ENCODE peak calls at places on chromosomes 3 and 15, in nine cellular contexts. One of them, this sample, is unnamed.

GRCh38 chr3:148924572-148924971 is 59.5 kb downstream of the CPA3 start:
- DNase-seq in A549: no peak
- DNase-seq in GM23338: no peak
- DNase-seq in nucleus accumbens: no peak
- DNase-seq in lower leg skin: no peak
- DNase-seq in stromal cell of bone marrow: no peak
- DNase-seq in body of pancreas: no peak
- DNase-seq in AG09309: no peak
- DNase-seq in ovary: no peak
- DNase-seq in this sample: no peak

GRCh38 chr3:179503152-179503551 is 51.9 kb upstream of the GNB4 start:
- DNase-seq in GM23338: no peak
- DNase-seq in body of pancreas: no peak
- DNase-seq in lower leg skin: no peak
- DNase-seq in nucleus accumbens: no peak
- DNase-seq in stromal cell of bone marrow: no peak
- DNase-seq in AG09309: no peak
- DNase-seq in ovary: no peak
- DNase-seq in A549: no peak
- DNase-seq in this sample: no peak

GRCh38 chr15:32781781-32782180 is 64.0 kb downstream of the GREM1 start:
- DNase-seq in AG09309: no peak
- DNase-seq in stromal cell of bone marrow: no peak
- DNase-seq in nucleus accumbens: no peak
- DNase-seq in GM23338: peak; percentile 17
- DNase-seq in body of pancreas: no peak
- DNase-seq in A549: no peak
- DNase-seq in ovary: no peak
- DNase-seq in lower leg skin: no peak
- DNase-seq in this sample: no peak

GRCh38 chr3:151301787-151302186 is 14.8 kb downstream of the GPR87 start:
- DNase-seq in AG09309: no peak
- DNase-seq in A549: no peak
- DNase-seq in nucleus accumbens: no peak
- DNase-seq in lower leg skin: no peak
- DNase-seq in GM23338: no peak
- DNase-seq in ovary: no peak
- DNase-seq in body of pancreas: no peak
- DNase-seq in stromal cell of bone marrow: no peak
- DNase-seq in this sample: no peak

GRCh38 chr3:33007776-33008175 is 56.3 kb downstream of the CCR4 start:
- DNase-seq in AG09309: no peak
- DNase-seq in body of pancreas: no peak
- DNase-seq in nucleus accumbens: no peak
- DNase-seq in lower leg skin: peak; percentile 17
- DNase-seq in GM23338: no peak
- DNase-seq in A549: no peak
- DNase-seq in stromal cell of bone marrow: no peak
- DNase-seq in ovary: no peak
- DNase-seq in this sample: no peak

GRCh38 chr3:52176188-52176752 is 21.7 kb upstream of the ALAS1 start:
- DNase-seq in body of pancreas: no peak
- DNase-seq in GM23338: no peak
- DNase-seq in stromal cell of bone marrow: no peak
- DNase-seq in AG09309: no peak
- DNase-seq in A549: no peak
- DNase-seq in lower leg skin: no peak
- DNase-seq in ovary: no peak
- DNase-seq in nucleus accumbens: no peak
- DNase-seq in this sample: no peak

GRCh38 chr15:79522656-79523055 is 90.5 kb downstream of the MINAR1 start:
- DNase-seq in AG09309: no peak
- DNase-seq in body of pancreas: no peak
- DNase-seq in GM23338: no peak
- DNase-seq in ovary: no peak
- DNase-seq in nucleus accumbens: no peak
- DNase-seq in A549: no peak
- DNase-seq in stromal cell of bone marrow: no peak
- DNase-seq in lower leg skin: no peak
- DNase-seq in this sample: no peak

GRCh38 chr3:157122116-157122515 is 37.8 kb downstream of the CCNL1 start:
- DNase-seq in ovary: no peak
- DNase-seq in lower leg skin: no peak
- DNase-seq in nucleus accumbens: no peak
- DNase-seq in A549: peak; percentile 60
- DNase-seq in AG09309: no peak
- DNase-seq in stromal cell of bone marrow: no peak
- DNase-seq in GM23338: no peak
- DNase-seq in body of pancreas: peak; percentile 25
- DNase-seq in this sample: no peak

GRCh38 chr3:151328298-151329036 is 882 bp downstream of the P2RY13 start:
- DNase-seq in lower leg skin: no peak
- DNase-seq in ovary: no peak
- DNase-seq in body of pancreas: no peak
- DNase-seq in A549: no peak
- DNase-seq in nucleus accumbens: no peak
- DNase-seq in stromal cell of bone marrow: no peak
- DNase-seq in AG09309: no peak
- DNase-seq in GM23338: no peak
- DNase-seq in this sample: peak; percentile 17

GRCh38 chr15:98865397-98866339 is 141.9 kb downstream of the PGPEP1L start:
- DNase-seq in AG09309: no peak
- DNase-seq in stromal cell of bone marrow: no peak
- DNase-seq in body of pancreas: peak; percentile 82
- DNase-seq in ovary: peak; percentile 82
- DNase-seq in nucleus accumbens: peak; percentile 66
- DNase-seq in lower leg skin: peak; percentile 94
- DNase-seq in GM23338: peak; percentile 90
- DNase-seq in A549: no peak
- DNase-seq in this sample: peak; percentile 58

GRCh38 chr3:145649368-145649887 is 511.6 kb downstream of the PLOD2 start:
- DNase-seq in GM23338: no peak
- DNase-seq in ovary: no peak
- DNase-seq in stromal cell of bone marrow: no peak
- DNase-seq in AG09309: no peak
- DNase-seq in nucleus accumbens: no peak
- DNase-seq in body of pancreas: no peak
- DNase-seq in A549: no peak
- DNase-seq in lower leg skin: no peak
- DNase-seq in this sample: no peak

GRCh38 chr3:195458188-195458800 is 15.5 kb upstream of the ACAP2 start:
- DNase-seq in ovary: no peak
- DNase-seq in body of pancreas: peak; percentile 12
- DNase-seq in A549: no peak
- DNase-seq in nucleus accumbens: no peak
- DNase-seq in stromal cell of bone marrow: no peak
- DNase-seq in GM23338: no peak
- DNase-seq in AG09309: no peak
- DNase-seq in lower leg skin: no peak
- DNase-seq in this sample: no peak

GRCh38 chr3:64209866-64210609 is 15.2 kb downstream of the PRICKLE2 start:
- DNase-seq in lower leg skin: peak; percentile 92
- DNase-seq in body of pancreas: peak; percentile 65
- DNase-seq in stromal cell of bone marrow: no peak
- DNase-seq in ovary: peak; percentile 76
- DNase-seq in GM23338: no peak
- DNase-seq in A549: no peak
- DNase-seq in nucleus accumbens: peak; percentile 74
- DNase-seq in AG09309: no peak
- DNase-seq in this sample: no peak

GRCh38 chr3:59386165-59386564 is 336.3 kb upstream of the CFAP20DC start:
- DNase-seq in nucleus accumbens: no peak
- DNase-seq in ovary: no peak
- DNase-seq in stromal cell of bone marrow: no peak
- DNase-seq in AG09309: no peak
- DNase-seq in lower leg skin: no peak
- DNase-seq in body of pancreas: no peak
- DNase-seq in GM23338: no peak
- DNase-seq in A549: no peak
- DNase-seq in this sample: no peak

GRCh38 chr3:28228623-28229022 is 12.8 kb upstream of the CMC1 start:
- DNase-seq in ovary: no peak
- DNase-seq in A549: no peak
- DNase-seq in nucleus accumbens: no peak
- DNase-seq in AG09309: no peak
- DNase-seq in lower leg skin: no peak
- DNase-seq in GM23338: no peak
- DNase-seq in body of pancreas: no peak
- DNase-seq in stromal cell of bone marrow: no peak
- DNase-seq in this sample: no peak

GRCh38 chr3:16085884-16086608 is 88.4 kb upstream of the GALNT15 start:
- DNase-seq in nucleus accumbens: peak; percentile 72
- DNase-seq in AG09309: no peak
- DNase-seq in A549: no peak
- DNase-seq in GM23338: peak; percentile 4
- DNase-seq in ovary: peak; percentile 92
- DNase-seq in body of pancreas: peak; percentile 24
- DNase-seq in stromal cell of bone marrow: no peak
- DNase-seq in lower leg skin: no peak
- DNase-seq in this sample: no peak

GRCh38 chr15:55981596-55982249 is 11.7 kb downstream of the NEDD4 start:
- DNase-seq in GM23338: no peak
- DNase-seq in stromal cell of bone marrow: no peak
- DNase-seq in lower leg skin: no peak
- DNase-seq in A549: no peak
- DNase-seq in AG09309: no peak
- DNase-seq in ovary: no peak
- DNase-seq in nucleus accumbens: no peak
- DNase-seq in body of pancreas: no peak
- DNase-seq in this sample: no peak

GRCh38 chr3:16653712-16654111 is 48.5 kb upstream of the DAZL start:
- DNase-seq in GM23338: no peak
- DNase-seq in body of pancreas: no peak
- DNase-seq in stromal cell of bone marrow: no peak
- DNase-seq in nucleus accumbens: no peak
- DNase-seq in A549: no peak
- DNase-seq in ovary: no peak
- DNase-seq in lower leg skin: no peak
- DNase-seq in AG09309: no peak
- DNase-seq in this sample: no peak

GRCh38 chr15:80870893-80871292 is 91.7 kb downstream of the CEMIP start:
- DNase-seq in lower leg skin: no peak
- DNase-seq in GM23338: no peak
- DNase-seq in ovary: no peak
- DNase-seq in AG09309: no peak
- DNase-seq in body of pancreas: no peak
- DNase-seq in nucleus accumbens: no peak
- DNase-seq in stromal cell of bone marrow: no peak
- DNase-seq in A549: no peak
- DNase-seq in this sample: no peak

GRCh38 chr3:108804437-108804836 is 18.1 kb upstream of the TRAT1 start:
- DNase-seq in stromal cell of bone marrow: no peak
- DNase-seq in ovary: no peak
- DNase-seq in GM23338: no peak
- DNase-seq in AG09309: no peak
- DNase-seq in nucleus accumbens: no peak
- DNase-seq in A549: no peak
- DNase-seq in body of pancreas: no peak
- DNase-seq in lower leg skin: no peak
- DNase-seq in this sample: no peak

GRCh38 chr15:64070965-64071851 is 22.4 kb downstream of the CIAO2A start:
- DNase-seq in GM23338: no peak
- DNase-seq in stromal cell of bone marrow: peak; percentile 84
- DNase-seq in nucleus accumbens: no peak
- DNase-seq in lower leg skin: peak; percentile 93
- DNase-seq in AG09309: peak; percentile 46
- DNase-seq in ovary: peak; percentile 42
- DNase-seq in body of pancreas: peak; percentile 76
- DNase-seq in A549: peak; percentile 60
- DNase-seq in this sample: no peak

GRCh38 chr15:87648278-87648677 is 608.3 kb downstream of the NTRK3 start:
- DNase-seq in body of pancreas: no peak
- DNase-seq in stromal cell of bone marrow: peak; percentile 18
- DNase-seq in lower leg skin: no peak
- DNase-seq in GM23338: no peak
- DNase-seq in ovary: no peak
- DNase-seq in A549: no peak
- DNase-seq in AG09309: no peak
- DNase-seq in nucleus accumbens: no peak
- DNase-seq in this sample: no peak

GRCh38 chr3:135503429-135504083 is 462.0 kb upstream of the PPP2R3A start:
- DNase-seq in GM23338: peak; percentile 95
- DNase-seq in stromal cell of bone marrow: peak; percentile 57
- DNase-seq in body of pancreas: peak; percentile 70
- DNase-seq in AG09309: peak; percentile 25
- DNase-seq in A549: peak; percentile 36
- DNase-seq in nucleus accumbens: peak; percentile 73
- DNase-seq in ovary: no peak
- DNase-seq in lower leg skin: no peak
- DNase-seq in this sample: peak; percentile 26

GRCh38 chr3:51337666-51338065 is 47.4 kb upstream of the MANF start:
- DNase-seq in ovary: no peak
- DNase-seq in body of pancreas: no peak
- DNase-seq in AG09309: no peak
- DNase-seq in A549: no peak
- DNase-seq in stromal cell of bone marrow: no peak
- DNase-seq in lower leg skin: no peak
- DNase-seq in GM23338: no peak
- DNase-seq in nucleus accumbens: no peak
- DNase-seq in this sample: no peak

GRCh38 chr3:100882571-100882981 is 110.6 kb downstream of the ABI3BP start:
- DNase-seq in body of pancreas: no peak
- DNase-seq in lower leg skin: no peak
- DNase-seq in GM23338: peak; percentile 12
- DNase-seq in A549: no peak
- DNase-seq in stromal cell of bone marrow: peak; percentile 81
- DNase-seq in AG09309: no peak
- DNase-seq in ovary: no peak
- DNase-seq in nucleus accumbens: no peak
- DNase-seq in this sample: no peak

GRCh38 chr3:10010546-10011465 is 15.4 kb upstream of the FANCD2 start:
- DNase-seq in stromal cell of bone marrow: peak; percentile 81
- DNase-seq in lower leg skin: peak; percentile 99
- DNase-seq in GM23338: peak; percentile 97
- DNase-seq in A549: peak; percentile 86
- DNase-seq in ovary: peak; percentile 98
- DNase-seq in AG09309: no peak
- DNase-seq in body of pancreas: peak; percentile 99
- DNase-seq in nucleus accumbens: peak; percentile 84
- DNase-seq in this sample: peak; percentile 86

GRCh38 chr15:39657714-39658113 is 76.8 kb downstream of the THBS1 start:
- DNase-seq in GM23338: no peak
- DNase-seq in A549: no peak
- DNase-seq in nucleus accumbens: no peak
- DNase-seq in AG09309: no peak
- DNase-seq in ovary: no peak
- DNase-seq in stromal cell of bone marrow: no peak
- DNase-seq in body of pancreas: no peak
- DNase-seq in lower leg skin: no peak
- DNase-seq in this sample: no peak

GRCh38 chr3:179476215-179476614 is 24.9 kb upstream of the GNB4 start:
- DNase-seq in lower leg skin: no peak
- DNase-seq in nucleus accumbens: no peak
- DNase-seq in body of pancreas: no peak
- DNase-seq in AG09309: no peak
- DNase-seq in ovary: no peak
- DNase-seq in GM23338: peak; percentile 45
- DNase-seq in stromal cell of bone marrow: no peak
- DNase-seq in A549: no peak
- DNase-seq in this sample: no peak

GRCh38 chr3:43894176-43895049 is 203.7 kb downstream of the ABHD5 start:
- DNase-seq in nucleus accumbens: peak; percentile 33
- DNase-seq in GM23338: peak; percentile 85
- DNase-seq in A549: peak; percentile 45
- DNase-seq in AG09309: peak; percentile 16
- DNase-seq in ovary: peak; percentile 81
- DNase-seq in stromal cell of bone marrow: no peak
- DNase-seq in body of pancreas: peak; percentile 63
- DNase-seq in lower leg skin: no peak
- DNase-seq in this sample: peak; percentile 43

GRCh38 chr15:40891810-40892448 is 2.3 kb upstream of the VPS18 start:
- DNase-seq in GM23338: peak; percentile 80
- DNase-seq in AG09309: no peak
- DNase-seq in A549: no peak
- DNase-seq in body of pancreas: peak; percentile 77
- DNase-seq in ovary: no peak
- DNase-seq in stromal cell of bone marrow: peak; percentile 22
- DNase-seq in nucleus accumbens: peak; percentile 1
- DNase-seq in lower leg skin: no peak
- DNase-seq in this sample: no peak

GRCh38 chr3:48695113-48695753 is 9.5 kb upstream of the NCKIPSD start:
- DNase-seq in AG09309: no peak
- DNase-seq in GM23338: peak; percentile 94
- DNase-seq in lower leg skin: peak; percentile 94
- DNase-seq in body of pancreas: peak; percentile 25
- DNase-seq in ovary: peak; percentile 77
- DNase-seq in A549: no peak
- DNase-seq in stromal cell of bone marrow: peak; percentile 21
- DNase-seq in nucleus accumbens: peak; percentile 42
- DNase-seq in this sample: no peak